ENCODE peak calls at places on chromosomes 1 and 21, in seven cellular contexts. Y is hepatocyte, V is neural progenitor cell, I is MM.1S, S is OCI-LY7, O is GM23338, M is PC-3. W is an unnamed sample.

GRCh38 chr1:213162338-213162737 is 111.3 kb downstream of the RPS6KC1 start:
- DNase-seq in S (no peak), I (no peak), M (peak), V (no peak), O (no peak), Y (no peak), W (peak)

GRCh38 chr21:33378081-33378480 is 25.1 kb upstream of the IFNGR2 start:
- DNase-seq in M (no peak), I (no peak), Y (no peak), O (no peak), S (no peak), V (no peak), W (no peak)

GRCh38 chr21:44454747-44455523 is at the start of gene LRRC3:
- DNase-seq in M (peak), V (peak), Y (peak), S (peak), O (peak), I (peak), W (peak)

GRCh38 chr1:92968138-92969032 is 7.1 kb upstream of the DIPK1A start:
- DNase-seq in O (peak), V (peak), I (no peak), M (peak), Y (no peak), S (peak), W (peak)

GRCh38 chr1:187692799-187693198 is 864.0 kb downstream of the PLA2G4A start:
- DNase-seq in I (no peak), O (no peak), Y (no peak), S (no peak), V (no peak), M (no peak), W (no peak)

GRCh38 chr1:1753607-1754005 is 24.7 kb downstream of the NADK start:
- DNase-seq in M (no peak), S (no peak), V (no peak), Y (no peak), O (no peak), I (no peak), W (no peak)

GRCh38 chr1:30416221-30416820 is 307.1 kb downstream of the MATN1 start:
- DNase-seq in Y (no peak), V (no peak), O (no peak), I (no peak), S (no peak), M (no peak), W (no peak)

GRCh38 chr1:150692720-150693119 is 4.2 kb downstream of the GOLPH3L start:
- DNase-seq in V (no peak), O (no peak), M (peak), I (no peak), S (no peak), Y (no peak), W (no peak)

GRCh38 chr21:17540530-17540929 is 27.7 kb downstream of the CXADR start:
- DNase-seq in O (no peak), V (no peak), S (no peak), M (no peak), I (no peak), Y (no peak), W (no peak)

GRCh38 chr21:39037807-39038405 is 145.3 kb downstream of the PSMG1 start:
- DNase-seq in S (no peak), V (peak), Y (no peak), M (no peak), I (no peak), O (peak), W (no peak)

GRCh38 chr1:106620521-106620954 is 435.9 kb upstream of the PRMT6 start:
- DNase-seq in S (no peak), M (peak), V (no peak), I (no peak), O (no peak), Y (no peak), W (peak)

GRCh38 chr1:53729536-53730485 is 9.2 kb downstream of the GLIS1 start:
- DNase-seq in M (no peak), O (no peak), I (no peak), Y (no peak), V (no peak), S (no peak), W (no peak)

GRCh38 chr1:94299627-94300552 is 62.5 kb upstream of the ARHGAP29 start:
- DNase-seq in S (no peak), I (no peak), Y (peak), V (no peak), O (peak), M (peak), W (peak)

GRCh38 chr1:27398405-27399149 is 6.2 kb downstream of the GPR3 start:
- DNase-seq in V (no peak), M (peak), I (no peak), O (no peak), Y (no peak), S (no peak), W (no peak)

GRCh38 chr1:94550800-94551241 is 9.3 kb upstream of the F3 start:
- DNase-seq in M (no peak), S (no peak), O (no peak), I (no peak), Y (peak), V (no peak), W (no peak)

GRCh38 chr1:63912643-63913042 is 138.8 kb downstream of the ROR1 start:
- DNase-seq in V (no peak), I (no peak), Y (no peak), S (no peak), M (no peak), O (no peak), W (no peak)

GRCh38 chr1:16625497-16626408 is 12.4 kb upstream of the NBPF1 start:
- DNase-seq in V (no peak), I (no peak), Y (no peak), S (no peak), O (no peak), M (no peak), W (no peak)

GRCh38 chr1:21621761-21622436 is 47.3 kb downstream of the RAP1GAP start:
- DNase-seq in I (no peak), V (no peak), Y (no peak), S (no peak), O (no peak), M (peak), W (no peak)

GRCh38 chr1:192453360-192454045 is 122.1 kb upstream of the RGS1 start:
- DNase-seq in I (no peak), Y (no peak), O (no peak), S (no peak), M (no peak), V (no peak), W (no peak)

GRCh38 chr1:156815307-156815826 is 1.3 kb downstream of the SH2D2A start:
- DNase-seq in I (no peak), S (no peak), Y (peak), M (peak), V (peak), O (no peak), W (peak)

GRCh38 chr1:2594001-2594640 is 7.5 kb downstream of the PRXL2B start:
- DNase-seq in V (no peak), I (no peak), M (peak), Y (no peak), S (no peak), O (no peak), W (peak)

GRCh38 chr1:40391688-40392145 is 18.2 kb downstream of the SMAP2 start:
- DNase-seq in I (peak), M (no peak), S (no peak), Y (no peak), V (no peak), O (no peak), W (no peak)

GRCh38 chr1:26412180-26412840 is 1.7 kb downstream of the LIN28A start:
- DNase-seq in I (no peak), Y (no peak), O (peak), S (no peak), V (peak), M (no peak), W (no peak)

DNA sequence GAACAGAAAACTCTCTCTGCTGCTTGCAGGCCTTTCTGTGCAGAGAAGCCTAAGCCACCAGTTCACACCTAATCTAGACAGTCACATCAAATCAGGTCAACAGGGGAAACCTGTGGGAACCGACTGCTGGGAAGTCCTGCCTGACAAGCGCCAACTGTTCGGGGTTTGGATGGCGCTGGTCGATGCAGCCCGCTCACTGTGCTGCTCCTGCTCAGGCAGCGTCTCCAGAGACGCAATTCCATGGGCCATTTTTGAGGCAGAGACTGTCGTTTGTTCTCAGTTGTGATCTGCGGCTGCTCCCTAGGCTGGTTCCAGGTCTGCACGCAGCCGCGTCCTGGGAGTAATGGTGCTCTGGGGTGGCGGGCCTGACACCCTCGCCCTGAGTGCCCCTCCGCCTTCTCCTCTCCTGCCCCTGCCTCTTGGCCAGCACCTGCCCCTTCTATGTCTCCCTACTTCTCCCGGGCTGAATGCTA is 1.4 kb downstream of the AGT start:
- DNase-seq in V (no peak), I (no peak), Y (no peak), M (no peak), S (no peak), O (no peak), W (no peak)
- TF ChIP-seq EZH2phosphoT487 in V (no peak), I (no peak), Y (no peak), M (no peak), S (no peak), O (no peak), W (no peak)

GRCh38 chr1:86708923-86709322 is 4.5 kb downstream of the SH3GLB1 start:
- DNase-seq in Y (no peak), I (no peak), S (no peak), V (no peak), M (no peak), O (no peak), W (peak)
- TF ChIP-seq EZH2phosphoT487 in Y (no peak), I (no peak), S (no peak), V (no peak), M (no peak), O (no peak), W (no peak)

GRCh38 chr1:32871364-32872188 is 864 bp upstream of the FNDC5 start:
- DNase-seq in M (no peak), S (no peak), Y (no peak), O (peak), I (no peak), V (peak), W (peak)
- TF ChIP-seq EZH2phosphoT487 in M (no peak), S (peak), Y (no peak), O (no peak), I (no peak), V (no peak), W (no peak)

GRCh38 chr1:5644281-5645134 is 347.7 kb downstream of the NPHP4 start:
- DNase-seq in M (no peak), I (no peak), V (no peak), Y (no peak), O (no peak), S (no peak), W (no peak)
- TF ChIP-seq EZH2phosphoT487 in M (no peak), I (no peak), V (no peak), Y (no peak), O (no peak), S (no peak), W (no peak)

GRCh38 chr1:15154480-15155036 is 1.0 kb downstream of the TMEM51 start:
- DNase-seq in S (no peak), I (no peak), Y (peak), M (peak), O (peak), V (peak), W (peak)
- TF ChIP-seq EZH2phosphoT487 in S (no peak), I (no peak), Y (no peak), M (no peak), O (no peak), V (no peak), W (no peak)

GRCh38 chr1:8169364-8170058 is 143.4 kb upstream of the ERRFI1 start:
- DNase-seq in M (peak), S (peak), O (no peak), I (peak), V (no peak), Y (peak), W (peak)
- TF ChIP-seq EZH2phosphoT487 in M (no peak), S (no peak), O (no peak), I (no peak), V (no peak), Y (no peak), W (no peak)

GRCh38 chr1:244761279-244761678 is 74.2 kb upstream of the COX20 start:
- DNase-seq in I (no peak), S (no peak), O (peak), V (no peak), M (no peak), Y (no peak), W (peak)

GRCh38 chr1:244760471-244760870 is 75.0 kb upstream of the COX20 start:
- DNase-seq in O (peak), Y (no peak), V (no peak), I (no peak), S (no peak), M (no peak), W (no peak)

GRCh38 chr1:244759158-244759557 is 76.3 kb upstream of the COX20 start:
- DNase-seq in S (no peak), O (no peak), Y (no peak), V (no peak), M (no peak), I (no peak), W (no peak)

GRCh38 chr1:244757091-244757939 is 78.1 kb upstream of the COX20 start:
- DNase-seq in S (no peak), Y (no peak), O (no peak), M (peak), I (no peak), V (no peak), W (peak)

GRCh38 chr1:244758700-244759099 is 76.8 kb upstream of the COX20 start:
- DNase-seq in V (no peak), S (no peak), Y (no peak), O (no peak), M (no peak), I (no peak), W (no peak)
- TF ChIP-seq EZH2phosphoT487 in V (no peak), S (no peak), Y (no peak), O (no peak), M (no peak), I (no peak), W (no peak)

DNA sequence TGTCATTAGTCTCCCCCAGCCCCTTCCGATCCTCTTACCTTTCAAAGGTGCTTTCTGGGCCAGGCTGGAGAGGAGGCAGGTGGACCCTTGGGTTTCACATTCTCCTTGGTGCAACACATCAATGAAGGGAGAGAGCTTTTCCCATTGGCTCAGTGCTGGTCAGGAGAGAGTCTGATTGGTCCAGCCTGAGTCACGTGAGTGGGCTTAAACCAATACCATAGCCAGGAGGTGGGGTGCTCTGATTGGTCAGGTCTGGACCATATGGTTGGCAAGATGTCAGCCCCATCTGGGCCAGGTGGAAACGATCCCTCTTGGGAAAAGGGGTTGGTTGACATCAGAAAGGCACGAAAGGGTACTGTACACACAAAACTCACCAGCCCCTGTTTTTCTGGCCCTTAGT is 44.8 kb upstream of the ABCG1 start:
- DNase-seq in I (peak), S (peak), M (no peak), Y (no peak), V (no peak), O (no peak), W (no peak)
- TF ChIP-seq EZH2phosphoT487 in I (no peak), S (no peak), M (no peak), Y (no peak), V (no peak), O (no peak), W (no peak)